ENCODE peak calls at places on chromosomes 5 and 9, in seven cellular contexts. N is amygdala; B is activated CD8-positive, alpha-beta memory T cell treated with anti-CD3 and anti-CD28 coated beads, Interleukin-2, amount 10 ng/mL, durations not matched to agents 7 days and 5 days; Z is central memory CD8-positive, alpha-beta T cell; S is fibroblast of lung; Q is HT1080; C is MCF 10A. E is an unnamed sample.

GRCh38 chr5:179595916-179596315 is 27.6 kb downstream of the HNRNPH1 start:
- DNase-seq in B (no peak), Q (no peak), C (no peak), Z (no peak), S (peak; percentile 91), N (no peak), E (no peak)

GRCh38 chr5:107456281-107456715 is 214.4 kb downstream of the EFNA5 start:
- DNase-seq in C (peak; percentile 76), N (no peak), Z (no peak), B (no peak), Q (no peak), S (peak; percentile 18), E (no peak)

GRCh38 chr5:107514305-107514704 is 156.4 kb downstream of the EFNA5 start:
- DNase-seq in B (no peak), C (peak; percentile 54), S (no peak), Z (no peak), Q (peak; percentile 70), N (no peak), E (peak; percentile 12)

GRCh38 chr9:72537671-72538070 is 16.3 kb downstream of the TMC1 start:
- DNase-seq in B (no peak), C (no peak), Q (no peak), S (no peak), N (no peak), Z (no peak), E (no peak)

GRCh38 chr9:394347-395052 is 179.8 kb downstream of the DOCK8 start:
- DNase-seq in N (peak; percentile 53), B (no peak), C (no peak), Q (no peak), Z (no peak), S (no peak), E (peak; percentile 19)

GRCh38 chr5:66529704-66530103 is 66.5 kb upstream of the MAST4 start:
- DNase-seq in S (no peak), Z (no peak), N (no peak), B (no peak), C (no peak), Q (no peak), E (no peak)

GRCh38 chr9:18717751-18718150 is 243.8 kb downstream of the ADAMTSL1 start:
- DNase-seq in Q (no peak), B (no peak), N (no peak), C (no peak), Z (no peak), S (no peak), E (no peak)

GRCh38 chr5:118611332-118611945 is 376.9 kb downstream of the DTWD2 start:
- DNase-seq in Q (peak; percentile 30), C (peak; percentile 63), Z (no peak), N (no peak), S (peak; percentile 50), B (no peak), E (no peak)

GRCh38 chr5:41747708-41748107 is 122.5 kb downstream of the OXCT1 start:
- DNase-seq in N (no peak), B (no peak), Q (no peak), Z (no peak), S (no peak), C (no peak), E (no peak)

GRCh38 chr5:170254056-170254455 is 21.3 kb downstream of the C5orf58 start:
- DNase-seq in Q (no peak), B (peak; percentile 87), S (no peak), C (peak; percentile 89), N (no peak), Z (peak; percentile 69), E (no peak)

GRCh38 chr5:168288349-168289245 is 2.8 kb upstream of the WWC1 start:
- DNase-seq in Z (no peak), C (peak; percentile 83), N (peak; percentile 12), S (no peak), B (no peak), Q (peak; percentile 52), E (no peak)

GRCh38 chr5:42915306-42915866 is 103.7 kb upstream of the SELENOP start:
- DNase-seq in Z (no peak), Q (no peak), C (no peak), B (no peak), S (no peak), N (no peak), E (no peak)

GRCh38 chr5:150789943-150790611 is 11.5 kb downstream of the SMIM3 start:
- DNase-seq in Z (no peak), C (peak; percentile 100), N (no peak), S (peak; percentile 98), Q (peak; percentile 96), B (peak; percentile 85), E (no peak)

GRCh38 chr5:136004436-136004835 is 24.4 kb upstream of the TGFBI start:
- DNase-seq in C (peak; percentile 86), N (no peak), Z (no peak), B (no peak), Q (peak; percentile 76), S (peak; percentile 90), E (no peak)